ENCODE peak calls at places on chromosomes 16 and 17, in four cellular contexts. X, T, P and W are unnamed samples.
A peak's percentile ranks its signal among the peaks of the same experiment; 100 is the strongest.

GRCh38 chr17:64411999-64412771 is 21.5 kb upstream of the PECAM1 start:
- DNase-seq in P (no peak), X (peak; percentile 99), T (no peak), W (no peak)

GRCh38 chr17:1006054-1006453 is 9.1 kb downstream of the TIMM22 start:
- DNase-seq in P (no peak), X (no peak), T (no peak), W (no peak)

GRCh38 chr17:28878158-28878910 is 19.2 kb downstream of the FLOT2 start:
- DNase-seq in P (no peak), X (no peak), T (no peak), W (no peak)

GRCh38 chr16:50611332-50611934 is 63.2 kb downstream of the NKD1 start:
- DNase-seq in T (no peak), P (peak; percentile 6), X (peak; percentile 58), W (no peak)

GRCh38 chr17:64038331-64039105 is 18.1 kb upstream of the ICAM2 start:
- DNase-seq in P (no peak), X (no peak), T (no peak), W (no peak)

GRCh38 chr16:71722801-71723536 is 1.5 kb downstream of the PHLPP2 start:
- DNase-seq in P (peak; percentile 54), T (no peak), X (peak; percentile 71), W (peak; percentile 59)

GRCh38 chr17:62671553-62671952 is 44.1 kb downstream of the MRC2 start:
- DNase-seq in P (no peak), X (no peak), T (no peak), W (peak; percentile 78)

GRCh38 chr16:22342082-22342481 is 32.3 kb downstream of the CDR2 start:
- DNase-seq in T (no peak), X (no peak), P (no peak), W (no peak)

GRCh38 chr16:78961464-78961863 is 639.1 kb downstream of the MAF start:
- DNase-seq in P (no peak), T (peak; percentile 51), X (no peak), W (no peak)

GRCh38 chr16:9077001-9077809 is 14.2 kb upstream of the HAPSTR1 start:
- DNase-seq in T (no peak), P (peak; percentile 88), X (no peak), W (no peak)

GRCh38 chr16:86977076-86977676 is 340.0 kb downstream of the C16orf95 start:
- DNase-seq in P (no peak), X (no peak), T (no peak), W (no peak)

GRCh38 chr16:26787924-26788323 is 278.8 kb upstream of the C16orf82 start:
- DNase-seq in X (no peak), P (no peak), T (no peak), W (peak; percentile 47)

GRCh38 chr17:49565948-49566491 is 9.7 kb upstream of the NXPH3 start:
- DNase-seq in T (no peak), P (no peak), X (no peak), W (peak; percentile 38)

GRCh38 chr17:42891539-42892152 is 9.0 kb upstream of the G6PC1 start:
- DNase-seq in P (peak; percentile 33), T (no peak), X (no peak), W (no peak)

GRCh38 chr16:14501331-14502255 is 128.5 kb downstream of the PARN start:
- DNase-seq in X (peak; percentile 85), P (peak; percentile 94), T (peak; percentile 50), W (peak; percentile 81)

GRCh38 chr17:82045916-82046484 is 5.6 kb downstream of the RFNG start:
- DNase-seq in P (no peak), X (no peak), T (no peak), W (no peak)

GRCh38 chr16:67248401-67249177 is at the start of gene SLC9A5:
- DNase-seq in X (peak; percentile 38), P (no peak), T (no peak), W (peak; percentile 64)

GRCh38 chr16:81313731-81314602 is 795 bp upstream of the GAN start:
- DNase-seq in P (no peak), T (no peak), X (no peak), W (no peak)

GRCh38 chr16:80583466-80583865 is 42.7 kb downstream of the DYNLRB2 start:
- DNase-seq in T (no peak), P (peak; percentile 59), X (no peak), W (no peak)

GRCh38 chr17:58052951-58053715 is 30.1 kb upstream of the DYNLL2 start:
- DNase-seq in T (no peak), P (no peak), X (no peak), W (no peak)

GRCh38 chr17:35286120-35286781 is 43.4 kb downstream of the SLFN5 start:
- DNase-seq in T (peak; percentile 26), X (no peak), P (peak; percentile 20), W (no peak)

GRCh38 chr17:50568659-50569058 is 8.1 kb downstream of the CACNA1G start:
- DNase-seq in T (no peak), X (no peak), P (no peak), W (no peak)

GRCh38 chr17:62724398-62725146 is 83.5 kb downstream of the MARCHF10 start:
- DNase-seq in P (peak; percentile 44), T (peak; percentile 91), X (no peak), W (no peak)

GRCh38 chr17:35132099-35132498 is 10.0 kb downstream of the NLE1 start:
- DNase-seq in X (no peak), P (no peak), T (no peak), W (no peak)

GRCh38 chr16:48383877-48384304 is 1.3 kb downstream of the SIAH1 start:
- DNase-seq in T (no peak), X (peak; percentile 63), P (no peak), W (no peak)

GRCh38 chr16:48956620-48957019 is 325.0 kb downstream of the CBLN1 start:
- DNase-seq in T (no peak), P (no peak), X (no peak), W (no peak)

GRCh38 chr16:2077016-2077415 is 29.2 kb downstream of the TSC2 start:
- DNase-seq in T (no peak), P (no peak), X (no peak), W (no peak)

GRCh38 chr16:31186930-31187807 is 7.2 kb downstream of the FUS start:
- DNase-seq in T (no peak), P (no peak), X (no peak), W (no peak)

GRCh38 chr16:83771306-83771942 is 36.4 kb upstream of the HSBP1 start:
- DNase-seq in P (no peak), T (no peak), X (peak; percentile 78), W (no peak)

GRCh38 chr17:14197582-14197981 is 39.1 kb downstream of the CDRT15 start:
- DNase-seq in T (no peak), P (no peak), X (no peak), W (no peak)

GRCh38 chr17:26775219-26775822 is 518.6 kb upstream of the WSB1 start:
- DNase-seq in P (no peak), T (no peak), X (no peak), W (no peak)

GRCh38 chr17:40325156-40326013 is 16.4 kb downstream of the RARA start:
- DNase-seq in T (no peak), X (no peak), P (no peak), W (no peak)

GRCh38 chr17:40322417-40323315 is 13.7 kb downstream of the RARA start:
- DNase-seq in P (peak; percentile 81), X (peak; percentile 91), T (peak; percentile 88), W (peak; percentile 79)

GRCh38 chr17:40323317-40323716 is 14.3 kb downstream of the RARA start:
- DNase-seq in T (no peak), P (no peak), X (no peak), W (no peak)

GRCh38 chr17:40321502-40322416 is 12.8 kb downstream of the RARA start:
- DNase-seq in T (no peak), P (no peak), X (no peak), W (no peak)

GRCh38 chr17:40323731-40324650 is 15.0 kb downstream of the RARA start:
- DNase-seq in X (peak; percentile 79), P (peak; percentile 44), T (no peak), W (no peak)
- TF ChIP-seq FOS in X (peak; percentile 56), P (no peak), T (no peak), W (no peak)

GRCh38 chr17:43908111-43908721 is 880 bp upstream of the MPP2 start:
- DNase-seq in T (no peak), P (peak; percentile 65), X (no peak), W (peak; percentile 78)
- TF ChIP-seq CTCF in T (no peak), P (no peak), X (no peak), W (no peak)

GRCh38 chr16:47260496-47260895 is 116.8 kb upstream of the NETO2 start:
- DNase-seq in P (no peak), X (no peak), T (no peak), W (no peak)

GRCh38 chr16:47262938-47263337 is 119.2 kb upstream of the NETO2 start:
- DNase-seq in T (no peak), X (no peak), P (peak; percentile 8), W (no peak)

GRCh38 chr16:47254771-47255170 is 111.0 kb upstream of the NETO2 start:
- DNase-seq in P (no peak), T (no peak), X (no peak), W (no peak)

DNA sequence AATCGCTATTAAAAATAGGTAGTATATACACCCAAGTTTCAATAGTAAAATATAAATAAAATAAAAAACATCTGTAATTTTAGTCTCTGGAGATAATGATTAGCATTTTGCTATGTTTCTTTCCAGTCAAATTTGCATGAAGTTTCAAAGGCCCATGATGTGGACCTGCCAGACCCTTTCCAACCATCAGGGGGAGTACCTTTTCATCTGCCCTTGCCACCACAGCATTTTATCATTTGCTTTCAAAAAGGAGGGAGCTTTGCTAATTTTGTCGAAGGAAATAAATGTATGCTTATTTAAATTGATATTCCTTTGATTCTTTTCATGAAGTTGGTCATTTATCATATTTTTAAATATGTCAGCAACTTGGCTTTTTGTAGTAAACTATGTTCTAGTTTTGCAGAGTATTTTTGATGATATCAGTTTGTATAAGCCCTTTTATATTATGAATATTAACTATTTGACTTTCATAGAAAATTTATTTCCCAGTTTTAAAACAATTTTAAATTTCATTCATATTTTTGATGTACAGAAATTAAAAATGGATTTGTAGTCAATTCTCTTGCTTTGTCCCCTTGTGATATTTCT is 115.2 kb upstream of the NETO2 start:
- DNase-seq in T (peak; percentile 5), P (peak; percentile 14), X (peak; percentile 33), W (peak; percentile 55)
- TF ChIP-seq FOS in T (no peak), P (no peak), X (no peak), W (no peak)

GRCh38 chr17:61313515-61314326 is 85.9 kb upstream of the TBX2 start:
- DNase-seq in T (no peak), X (no peak), P (no peak), W (no peak)

GRCh38 chr17:61312406-61313295 is 87.0 kb upstream of the TBX2 start:
- DNase-seq in X (no peak), T (no peak), P (no peak), W (no peak)

GRCh38 chr17:61316633-61317032 is 83.0 kb upstream of the TBX2 start:
- DNase-seq in T (no peak), P (no peak), X (no peak), W (no peak)

GRCh38 chr17:61317779-61318178 is 81.9 kb upstream of the TBX2 start:
- DNase-seq in T (no peak), P (no peak), X (no peak), W (no peak)

GRCh38 chr17:61314368-61315078 is 85.1 kb upstream of the TBX2 start:
- DNase-seq in T (no peak), P (peak; percentile 60), X (no peak), W (no peak)
- TF ChIP-seq CTCF in T (no peak), P (peak; percentile 29), X (no peak), W (no peak)

GRCh38 chr17:78250891-78251772 is 19.7 kb downstream of the TMEM235 start:
- DNase-seq in T (no peak), P (peak; percentile 76), X (peak; percentile 78), W (peak; percentile 94)
- TF ChIP-seq FOS in T (no peak), P (no peak), X (no peak), W (no peak)